ENCODE peak calls at places on chromosomes 13 and 19, in six cellular contexts. One of them, this sample, is unnamed.

GRCh38 chr19:34282611-34283519 is 28.5 kb downstream of the GARRE1 start:
- DNase-seq in uterus: no peak
- DNase-seq in OCI-LY7: no peak
- DNase-seq in colonic mucosa: no peak
- DNase-seq in progenitor cell of endocrine pancreas: no peak
- DNase-seq in AG09319: no peak
- DNase-seq in this sample: no peak

GRCh38 chr13:104106705-104107393 is 1040.6 kb upstream of the SLC10A2 start:
- DNase-seq in uterus: no peak
- DNase-seq in OCI-LY7: no peak
- DNase-seq in colonic mucosa: no peak
- DNase-seq in progenitor cell of endocrine pancreas: no peak
- DNase-seq in AG09319: no peak
- DNase-seq in this sample: no peak

GRCh38 chr19:12965017-12965811 is 4.2 kb upstream of the DAND5 start:
- DNase-seq in uterus: peak; percentile 82
- DNase-seq in OCI-LY7: peak; percentile 85
- DNase-seq in colonic mucosa: peak; percentile 91
- DNase-seq in progenitor cell of endocrine pancreas: peak; percentile 80
- DNase-seq in AG09319: no peak
- DNase-seq in this sample: no peak

GRCh38 chr19:14475251-14476073 is at the start of gene PTGER1:
- DNase-seq in uterus: no peak
- DNase-seq in OCI-LY7: no peak
- DNase-seq in colonic mucosa: peak; percentile 42
- DNase-seq in progenitor cell of endocrine pancreas: no peak
- DNase-seq in AG09319: no peak
- DNase-seq in this sample: no peak

GRCh38 chr13:113042456-113042855 is 63.1 kb upstream of the F7 start:
- DNase-seq in uterus: no peak
- DNase-seq in OCI-LY7: no peak
- DNase-seq in colonic mucosa: no peak
- DNase-seq in progenitor cell of endocrine pancreas: no peak
- DNase-seq in AG09319: no peak
- DNase-seq in this sample: no peak

GRCh38 chr13:96450635-96451034 is 360.7 kb downstream of the HS6ST3 start:
- DNase-seq in uterus: no peak
- DNase-seq in OCI-LY7: no peak
- DNase-seq in colonic mucosa: no peak
- DNase-seq in progenitor cell of endocrine pancreas: no peak
- DNase-seq in AG09319: no peak
- DNase-seq in this sample: no peak

GRCh38 chr13:25966086-25966485 is 85.7 kb downstream of the SHISA2 start:
- DNase-seq in uterus: no peak
- DNase-seq in OCI-LY7: no peak
- DNase-seq in colonic mucosa: no peak
- DNase-seq in progenitor cell of endocrine pancreas: no peak
- DNase-seq in AG09319: no peak
- DNase-seq in this sample: no peak

GRCh38 chr19:12720851-12721655 is 2.7 kb downstream of the TNPO2 start:
- DNase-seq in uterus: peak; percentile 43
- DNase-seq in OCI-LY7: peak; percentile 37
- DNase-seq in colonic mucosa: peak; percentile 26
- DNase-seq in progenitor cell of endocrine pancreas: no peak
- DNase-seq in AG09319: no peak
- DNase-seq in this sample: no peak

GRCh38 chr13:46903748-46904147 is 6.9 kb upstream of the HTR2A start:
- DNase-seq in uterus: no peak
- DNase-seq in OCI-LY7: no peak
- DNase-seq in colonic mucosa: no peak
- DNase-seq in progenitor cell of endocrine pancreas: no peak
- DNase-seq in AG09319: no peak
- DNase-seq in this sample: no peak

GRCh38 chr13:60363288-60363687 is 33.7 kb upstream of the TDRD3 start:
- DNase-seq in uterus: no peak
- DNase-seq in OCI-LY7: no peak
- DNase-seq in colonic mucosa: no peak
- DNase-seq in progenitor cell of endocrine pancreas: no peak
- DNase-seq in AG09319: no peak
- DNase-seq in this sample: no peak

GRCh38 chr13:60372141-60372540 is 24.9 kb upstream of the TDRD3 start:
- DNase-seq in uterus: no peak
- DNase-seq in OCI-LY7: no peak
- DNase-seq in colonic mucosa: no peak
- DNase-seq in progenitor cell of endocrine pancreas: no peak
- DNase-seq in AG09319: no peak
- DNase-seq in this sample: no peak

GRCh38 chr13:60370343-60370742 is 26.7 kb upstream of the TDRD3 start:
- DNase-seq in uterus: no peak
- DNase-seq in OCI-LY7: no peak
- DNase-seq in colonic mucosa: no peak
- DNase-seq in progenitor cell of endocrine pancreas: no peak
- DNase-seq in AG09319: no peak
- DNase-seq in this sample: no peak

DNA sequence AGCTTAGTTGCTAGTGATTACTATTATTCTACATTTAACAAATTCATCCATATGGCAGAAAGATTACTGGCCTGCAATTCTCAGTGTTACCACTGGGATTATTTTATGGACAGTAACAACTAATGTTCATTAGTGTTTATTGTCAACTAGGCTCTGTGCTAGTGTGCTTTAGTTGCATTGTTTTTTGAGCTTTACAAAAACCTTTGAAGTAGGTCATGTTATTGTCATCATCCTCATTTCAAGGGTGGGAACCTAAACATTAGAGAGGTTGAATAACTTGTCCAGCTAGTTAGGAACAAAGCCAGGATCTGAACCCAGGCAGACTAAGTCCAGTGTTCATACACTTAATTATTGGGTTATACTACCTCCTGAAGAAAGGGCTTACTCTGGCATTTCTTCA is 27.8 kb upstream of the TDRD3 start:
- DNase-seq in uterus: no peak
- DNase-seq in OCI-LY7: no peak
- DNase-seq in colonic mucosa: no peak
- DNase-seq in progenitor cell of endocrine pancreas: no peak
- DNase-seq in AG09319: no peak
- DNase-seq in this sample: no peak
- TF ChIP-seq CTCF in uterus: no peak
- TF ChIP-seq CTCF in OCI-LY7: peak; percentile 64
- TF ChIP-seq CTCF in colonic mucosa: peak; percentile 28
- TF ChIP-seq CTCF in progenitor cell of endocrine pancreas: peak; percentile 50
- TF ChIP-seq CTCF in AG09319: no peak
- TF ChIP-seq CTCF in this sample: peak; percentile 63

DNA sequence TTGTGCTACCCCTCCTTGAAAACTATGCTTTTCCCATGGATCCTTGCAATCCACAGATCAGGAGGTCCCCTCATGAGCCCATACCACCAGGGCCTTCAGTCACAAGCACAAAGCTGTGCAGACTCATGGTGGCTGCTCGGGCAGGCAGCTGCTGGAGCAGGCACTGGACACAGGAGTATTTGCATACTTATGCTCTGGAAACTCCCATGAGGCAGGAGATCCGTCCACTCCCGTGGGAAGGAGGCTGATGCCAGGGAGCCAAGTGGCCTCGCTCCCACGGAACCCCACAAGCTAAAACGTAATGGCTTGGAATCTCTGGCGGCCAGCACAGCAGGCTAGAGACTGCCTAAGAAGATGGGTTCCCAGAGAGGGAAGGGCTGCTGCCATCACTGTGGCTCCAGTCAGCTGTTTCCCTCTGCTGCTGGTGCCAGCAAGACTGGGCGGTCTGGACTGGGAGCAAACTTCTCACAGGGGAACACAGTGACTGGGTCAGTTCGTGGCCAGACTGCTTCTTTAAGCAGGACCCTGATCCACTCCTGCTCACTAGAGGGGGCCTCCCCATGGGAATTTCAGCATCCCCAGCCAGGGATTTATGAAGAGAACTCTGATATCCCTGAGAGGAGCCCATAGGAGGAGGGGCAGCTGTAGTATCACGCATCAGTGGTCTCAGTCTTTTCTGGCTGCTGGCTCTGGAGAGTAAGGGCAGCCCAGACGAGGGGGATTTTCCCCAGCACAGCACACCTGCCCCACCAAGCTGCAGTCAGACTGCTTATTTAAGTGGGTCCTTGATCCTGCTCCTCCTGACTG is 370.3 kb upstream of the ATXN8OS start:
- DNase-seq in uterus: no peak
- DNase-seq in OCI-LY7: no peak
- DNase-seq in colonic mucosa: no peak
- DNase-seq in progenitor cell of endocrine pancreas: no peak
- DNase-seq in AG09319: no peak
- DNase-seq in this sample: peak; percentile 61
- TF ChIP-seq CTCF in uterus: no peak
- TF ChIP-seq CTCF in OCI-LY7: no peak
- TF ChIP-seq CTCF in colonic mucosa: no peak
- TF ChIP-seq CTCF in progenitor cell of endocrine pancreas: no peak
- TF ChIP-seq CTCF in AG09319: no peak
- TF ChIP-seq CTCF in this sample: no peak

DNA sequence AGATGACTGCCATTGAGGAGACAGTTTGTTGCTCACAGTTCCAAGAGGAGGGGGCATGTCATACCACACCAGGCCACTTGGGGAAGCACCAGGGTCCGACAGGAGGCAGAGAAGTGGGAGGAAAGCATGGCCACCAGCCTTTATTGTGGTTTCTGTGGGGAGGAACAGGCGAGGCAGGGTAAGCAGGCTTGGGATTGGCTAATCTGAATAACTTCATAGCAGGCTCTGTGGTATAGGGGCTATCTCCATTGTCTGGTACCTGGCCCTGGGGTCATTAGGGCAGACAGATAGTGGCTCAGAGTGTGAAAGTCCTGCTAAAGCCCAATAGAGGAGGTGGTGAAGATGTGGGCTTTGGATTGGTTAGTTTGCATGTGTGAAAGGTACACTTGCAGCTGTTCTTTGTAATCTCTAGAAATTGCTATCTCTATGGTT is 35.5 kb downstream of the CBY2 start:
- DNase-seq in uterus: no peak
- DNase-seq in OCI-LY7: peak; percentile 15
- DNase-seq in colonic mucosa: no peak
- DNase-seq in progenitor cell of endocrine pancreas: no peak
- DNase-seq in AG09319: no peak
- DNase-seq in this sample: no peak
- TF ChIP-seq CTCF in uterus: no peak
- TF ChIP-seq CTCF in OCI-LY7: peak; percentile 65
- TF ChIP-seq CTCF in colonic mucosa: no peak
- TF ChIP-seq CTCF in progenitor cell of endocrine pancreas: peak; percentile 33
- TF ChIP-seq CTCF in AG09319: no peak
- TF ChIP-seq CTCF in this sample: peak; percentile 36

GRCh38 chr19:38899447-38900219 is at the start of the genes NFKBIB and SIRT2:
- DNase-seq in uterus: peak; percentile 99
- DNase-seq in OCI-LY7: peak; percentile 100
- DNase-seq in colonic mucosa: peak; percentile 100
- DNase-seq in progenitor cell of endocrine pancreas: peak; percentile 96
- DNase-seq in AG09319: peak; percentile 97
- DNase-seq in this sample: peak; percentile 100
- TF ChIP-seq CTCF in uterus: peak; percentile 40
- TF ChIP-seq CTCF in OCI-LY7: no peak
- TF ChIP-seq CTCF in colonic mucosa: no peak
- TF ChIP-seq CTCF in progenitor cell of endocrine pancreas: no peak
- TF ChIP-seq CTCF in AG09319: no peak
- TF ChIP-seq CTCF in this sample: no peak

GRCh38 chr13:27678306-27679040 is 56.8 kb downstream of the POLR1D start:
- DNase-seq in uterus: no peak
- DNase-seq in OCI-LY7: no peak
- DNase-seq in colonic mucosa: peak; percentile 22
- DNase-seq in progenitor cell of endocrine pancreas: no peak
- DNase-seq in AG09319: no peak
- DNase-seq in this sample: no peak

GRCh38 chr13:27679896-27680295 is 58.2 kb downstream of the POLR1D start:
- DNase-seq in uterus: no peak
- DNase-seq in OCI-LY7: no peak
- DNase-seq in colonic mucosa: no peak
- DNase-seq in progenitor cell of endocrine pancreas: no peak
- DNase-seq in AG09319: no peak
- DNase-seq in this sample: no peak

GRCh38 chr13:27673911-27674310 is 52.2 kb downstream of the POLR1D start:
- DNase-seq in uterus: no peak
- DNase-seq in OCI-LY7: no peak
- DNase-seq in colonic mucosa: no peak
- DNase-seq in progenitor cell of endocrine pancreas: no peak
- DNase-seq in AG09319: no peak
- DNase-seq in this sample: no peak

GRCh38 chr13:27680465-27680864 is 58.8 kb downstream of the POLR1D start:
- DNase-seq in uterus: no peak
- DNase-seq in OCI-LY7: no peak
- DNase-seq in colonic mucosa: no peak
- DNase-seq in progenitor cell of endocrine pancreas: no peak
- DNase-seq in AG09319: no peak
- DNase-seq in this sample: no peak

DNA sequence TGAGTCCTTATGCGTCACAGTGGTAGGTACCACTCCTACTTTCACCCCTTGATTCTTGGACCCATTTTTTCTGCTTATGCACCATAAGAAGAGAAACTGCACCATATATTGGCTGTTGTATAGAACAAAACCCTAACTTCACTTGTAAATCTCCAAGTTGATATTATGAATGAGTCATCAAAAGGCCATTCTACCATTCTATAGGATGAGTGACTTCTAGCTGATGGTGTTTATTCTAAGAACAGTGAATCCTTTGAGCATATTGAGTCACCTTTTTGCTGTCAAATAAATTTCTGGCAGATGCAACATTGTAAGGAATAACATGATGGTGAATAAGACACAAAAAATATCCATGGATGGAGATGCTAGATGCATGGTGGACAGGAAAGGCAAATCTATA is 57.7 kb downstream of the POLR1D start:
- DNase-seq in uterus: no peak
- DNase-seq in OCI-LY7: no peak
- DNase-seq in colonic mucosa: no peak
- DNase-seq in progenitor cell of endocrine pancreas: no peak
- DNase-seq in AG09319: no peak
- DNase-seq in this sample: no peak
- TF ChIP-seq CTCF in uterus: no peak
- TF ChIP-seq CTCF in OCI-LY7: no peak
- TF ChIP-seq CTCF in colonic mucosa: no peak
- TF ChIP-seq CTCF in progenitor cell of endocrine pancreas: no peak
- TF ChIP-seq CTCF in AG09319: no peak
- TF ChIP-seq CTCF in this sample: no peak

DNA sequence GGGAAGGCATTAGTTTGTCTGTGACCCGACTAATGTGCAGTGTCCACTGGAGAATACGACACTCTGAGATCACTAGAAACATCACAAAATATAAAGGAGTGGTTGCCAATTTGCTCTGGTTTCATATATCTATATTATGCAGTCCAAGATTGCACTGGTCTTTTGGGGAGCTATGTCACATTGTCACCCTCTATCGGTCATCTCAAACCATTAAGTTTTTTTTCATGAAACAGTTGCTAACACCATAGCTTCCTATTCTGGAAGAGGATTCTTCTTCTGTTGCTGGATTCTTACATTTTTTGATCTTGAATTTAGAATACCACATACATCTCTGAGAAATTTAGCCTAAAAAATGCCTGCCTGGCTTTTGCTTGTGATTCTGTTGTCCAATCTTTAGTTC is 168.6 kb downstream of the LACC1 start:
- DNase-seq in uterus: no peak
- DNase-seq in OCI-LY7: no peak
- DNase-seq in colonic mucosa: no peak
- DNase-seq in progenitor cell of endocrine pancreas: no peak
- DNase-seq in AG09319: no peak
- DNase-seq in this sample: no peak
- TF ChIP-seq CTCF in uterus: no peak
- TF ChIP-seq CTCF in OCI-LY7: peak; percentile 61
- TF ChIP-seq CTCF in colonic mucosa: no peak
- TF ChIP-seq CTCF in progenitor cell of endocrine pancreas: no peak
- TF ChIP-seq CTCF in AG09319: no peak
- TF ChIP-seq CTCF in this sample: peak; percentile 52

This sample was measured in chondrocyte.